ENCODE peak calls at places on chromosomes 12 and 14, in four cellular contexts. One of them, this sample, is unnamed.

GRCh38 chr14:104755621-104756020 is 2.7 kb downstream of the SIVA1 start:
- DNase-seq in GM10248: no peak
- DNase-seq in astrocyte of the cerebellum: no peak
- DNase-seq in neural progenitor cell: no peak
- DNase-seq in this sample: no peak

GRCh38 chr14:90536511-90537191 is 139.8 kb downstream of the CALM1 start:
- DNase-seq in GM10248: no peak
- DNase-seq in astrocyte of the cerebellum: no peak
- DNase-seq in neural progenitor cell: no peak
- DNase-seq in this sample: no peak

GRCh38 chr12:72272731-72273498 is 745 bp downstream of the TRHDE start:
- DNase-seq in GM10248: peak; percentile 22
- DNase-seq in astrocyte of the cerebellum: no peak
- DNase-seq in neural progenitor cell: peak; percentile 56
- DNase-seq in this sample: peak; percentile 68

GRCh38 chr14:43413094-43413493 is 1094.0 kb downstream of the FSCB start:
- DNase-seq in GM10248: no peak
- DNase-seq in astrocyte of the cerebellum: no peak
- DNase-seq in neural progenitor cell: no peak
- DNase-seq in this sample: no peak

GRCh38 chr14:94412671-94413638 is 24.6 kb upstream of the SERPINA1 start:
- DNase-seq in GM10248: no peak
- DNase-seq in astrocyte of the cerebellum: no peak
- DNase-seq in neural progenitor cell: no peak
- DNase-seq in this sample: no peak

GRCh38 chr14:100065942-100066574 is 836 bp downstream of the EVL start:
- DNase-seq in GM10248: peak; percentile 52
- DNase-seq in astrocyte of the cerebellum: no peak
- DNase-seq in neural progenitor cell: no peak
- DNase-seq in this sample: no peak

GRCh38 chr12:21925296-21925913 is 15.8 kb downstream of the ABCC9 start:
- DNase-seq in GM10248: no peak
- DNase-seq in astrocyte of the cerebellum: no peak
- DNase-seq in neural progenitor cell: no peak
- DNase-seq in this sample: no peak

GRCh38 chr12:100573499-100574261 is at the start of gene GAS2L3:
- DNase-seq in GM10248: peak; percentile 90
- DNase-seq in astrocyte of the cerebellum: peak; percentile 38
- DNase-seq in neural progenitor cell: peak; percentile 96
- DNase-seq in this sample: peak; percentile 89

GRCh38 chr14:23145794-23146422 is 26.9 kb upstream of the CEBPE start:
- DNase-seq in GM10248: no peak
- DNase-seq in astrocyte of the cerebellum: no peak
- DNase-seq in neural progenitor cell: no peak
- DNase-seq in this sample: no peak

GRCh38 chr14:26719514-26719913 is 121.7 kb upstream of the NOVA1 start:
- DNase-seq in GM10248: no peak
- DNase-seq in astrocyte of the cerebellum: no peak
- DNase-seq in neural progenitor cell: no peak
- DNase-seq in this sample: no peak

DNA sequence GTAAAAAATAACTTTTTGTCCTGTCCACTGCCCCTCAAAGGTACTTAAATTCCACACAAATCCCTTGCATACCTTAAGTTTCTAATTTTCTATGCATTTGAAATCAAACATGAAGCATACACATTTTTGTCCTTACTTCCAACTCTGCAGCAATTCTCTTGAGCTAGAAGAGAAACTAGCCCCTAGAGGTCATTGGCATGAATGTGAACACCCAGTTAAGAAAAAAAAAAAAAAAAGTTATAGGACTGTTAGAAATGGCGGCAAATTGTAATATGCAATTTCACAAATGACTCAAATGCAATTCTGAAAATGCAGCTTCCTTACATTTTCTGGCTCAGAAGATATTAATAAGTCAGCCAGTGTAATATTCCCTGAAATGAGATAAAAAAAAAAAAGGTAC is 4.6 kb upstream of the ESR2 start:
- DNase-seq in GM10248: no peak
- DNase-seq in astrocyte of the cerebellum: no peak
- DNase-seq in neural progenitor cell: no peak
- DNase-seq in this sample: no peak
- TF ChIP-seq CTCF in GM10248: no peak
- TF ChIP-seq CTCF in astrocyte of the cerebellum: no peak
- TF ChIP-seq CTCF in neural progenitor cell: no peak
- TF ChIP-seq CTCF in this sample: peak; percentile 52

GRCh38 chr12:46356655-46357437 is 15.7 kb downstream of the SLC38A2 start:
- DNase-seq in GM10248: no peak
- DNase-seq in astrocyte of the cerebellum: no peak
- DNase-seq in neural progenitor cell: no peak
- DNase-seq in this sample: no peak

GRCh38 chr12:46351138-46351537 is 21.4 kb downstream of the SLC38A2 start:
- DNase-seq in GM10248: no peak
- DNase-seq in astrocyte of the cerebellum: no peak
- DNase-seq in neural progenitor cell: no peak
- DNase-seq in this sample: no peak

GRCh38 chr12:46351861-46352595 is 20.5 kb downstream of the SLC38A2 start:
- DNase-seq in GM10248: no peak
- DNase-seq in astrocyte of the cerebellum: no peak
- DNase-seq in neural progenitor cell: no peak
- DNase-seq in this sample: no peak

GRCh38 chr12:46354799-46355194 is 17.8 kb downstream of the SLC38A2 start:
- DNase-seq in GM10248: no peak
- DNase-seq in astrocyte of the cerebellum: no peak
- DNase-seq in neural progenitor cell: no peak
- DNase-seq in this sample: no peak

DNA sequence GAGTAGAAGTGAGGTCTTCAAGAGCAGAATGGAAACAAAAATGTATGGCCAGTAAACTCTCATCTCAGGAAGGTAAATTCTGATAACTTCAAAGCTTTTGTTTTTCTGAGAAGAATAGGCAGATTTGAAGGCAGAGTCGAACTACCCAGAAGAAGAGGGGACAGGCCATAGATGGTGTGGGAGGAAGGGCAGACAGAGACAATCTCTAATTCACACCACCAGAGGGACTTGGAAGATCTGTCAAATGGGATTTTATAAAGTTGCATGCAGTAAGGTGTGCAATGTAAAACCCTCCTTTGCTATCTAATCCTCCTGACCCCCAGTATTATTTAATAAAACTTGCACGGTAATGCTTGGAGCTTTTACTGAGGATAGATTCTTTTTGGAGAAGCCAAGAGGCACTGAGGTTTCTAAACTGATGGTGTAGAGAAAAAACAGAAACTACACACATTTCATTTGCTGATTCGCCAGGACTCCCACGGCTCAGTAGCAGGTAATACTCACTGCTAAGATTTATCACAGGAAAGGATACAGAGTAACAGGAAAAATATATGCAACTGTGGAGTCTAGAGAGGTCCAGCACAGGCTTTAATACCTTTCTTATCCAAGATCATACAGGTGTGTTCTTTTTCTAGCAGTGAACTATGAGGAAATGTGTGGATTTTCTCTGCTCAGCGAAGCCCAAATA is 18.3 kb downstream of the SLC38A2 start:
- DNase-seq in GM10248: no peak
- DNase-seq in astrocyte of the cerebellum: no peak
- DNase-seq in neural progenitor cell: no peak
- DNase-seq in this sample: no peak
- TF ChIP-seq CTCF in GM10248: no peak
- TF ChIP-seq CTCF in astrocyte of the cerebellum: peak; percentile 15
- TF ChIP-seq CTCF in neural progenitor cell: peak; percentile 22
- TF ChIP-seq CTCF in this sample: no peak

DNA sequence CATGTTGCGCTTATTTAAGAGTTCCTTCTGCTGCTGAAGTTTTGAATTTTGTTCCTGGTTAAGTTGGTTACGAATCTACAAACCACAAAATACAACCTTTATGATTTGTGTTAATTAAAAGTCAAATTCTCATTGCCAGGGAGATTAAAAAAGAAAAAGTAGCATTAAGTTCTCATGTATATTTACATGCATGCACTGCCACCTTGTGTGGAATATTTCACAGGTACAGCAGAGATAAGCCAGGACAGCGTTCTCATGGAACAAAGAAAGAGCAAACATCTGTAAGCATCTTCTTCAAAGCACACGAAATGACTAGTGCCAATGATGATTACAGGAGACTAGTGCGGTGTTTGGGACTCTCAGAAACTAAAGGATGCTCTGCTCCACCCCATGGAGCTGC is 34.2 kb downstream of the ZFYVE21 start:
- DNase-seq in GM10248: no peak
- DNase-seq in astrocyte of the cerebellum: no peak
- DNase-seq in neural progenitor cell: no peak
- DNase-seq in this sample: no peak
- TF ChIP-seq CTCF in GM10248: no peak
- TF ChIP-seq CTCF in astrocyte of the cerebellum: peak; percentile 16
- TF ChIP-seq CTCF in neural progenitor cell: no peak
- TF ChIP-seq CTCF in this sample: no peak

GRCh38 chr12:47818701-47819543 is 781 bp downstream of the HDAC7 start:
- DNase-seq in GM10248: peak; percentile 69
- DNase-seq in astrocyte of the cerebellum: no peak
- DNase-seq in neural progenitor cell: peak; percentile 85
- DNase-seq in this sample: no peak
- TF ChIP-seq CTCF in GM10248: peak; percentile 58
- TF ChIP-seq CTCF in astrocyte of the cerebellum: peak; percentile 36
- TF ChIP-seq CTCF in neural progenitor cell: peak; percentile 56
- TF ChIP-seq CTCF in this sample: peak; percentile 34

GRCh38 chr12:98416845-98417244 is 98.5 kb upstream of the TMPO start:
- DNase-seq in GM10248: no peak
- DNase-seq in astrocyte of the cerebellum: no peak
- DNase-seq in neural progenitor cell: no peak
- DNase-seq in this sample: no peak
- TF ChIP-seq CTCF in GM10248: no peak
- TF ChIP-seq CTCF in astrocyte of the cerebellum: no peak
- TF ChIP-seq CTCF in neural progenitor cell: peak; percentile 29
- TF ChIP-seq CTCF in this sample: peak; percentile 56

GRCh38 chr12:103799504-103800251 is 41.4 kb downstream of the NT5DC3 start:
- DNase-seq in GM10248: no peak
- DNase-seq in astrocyte of the cerebellum: peak; percentile 81
- DNase-seq in neural progenitor cell: no peak
- DNase-seq in this sample: no peak

GRCh38 chr12:103801709-103802585 is 39.1 kb downstream of the NT5DC3 start:
- DNase-seq in GM10248: no peak
- DNase-seq in astrocyte of the cerebellum: no peak
- DNase-seq in neural progenitor cell: no peak
- DNase-seq in this sample: no peak

GRCh38 chr12:103803847-103804246 is 37.2 kb downstream of the NT5DC3 start:
- DNase-seq in GM10248: no peak
- DNase-seq in astrocyte of the cerebellum: no peak
- DNase-seq in neural progenitor cell: no peak
- DNase-seq in this sample: no peak

GRCh38 chr12:103800252-103800771 is 40.7 kb downstream of the NT5DC3 start:
- DNase-seq in GM10248: no peak
- DNase-seq in astrocyte of the cerebellum: peak; percentile 87
- DNase-seq in neural progenitor cell: no peak
- DNase-seq in this sample: no peak

GRCh38 chr12:103802586-103802886 is 38.5 kb downstream of the NT5DC3 start:
- DNase-seq in GM10248: no peak
- DNase-seq in astrocyte of the cerebellum: no peak
- DNase-seq in neural progenitor cell: no peak
- DNase-seq in this sample: no peak
- TF ChIP-seq CTCF in GM10248: no peak
- TF ChIP-seq CTCF in astrocyte of the cerebellum: no peak
- TF ChIP-seq CTCF in neural progenitor cell: no peak
- TF ChIP-seq CTCF in this sample: no peak

DNA sequence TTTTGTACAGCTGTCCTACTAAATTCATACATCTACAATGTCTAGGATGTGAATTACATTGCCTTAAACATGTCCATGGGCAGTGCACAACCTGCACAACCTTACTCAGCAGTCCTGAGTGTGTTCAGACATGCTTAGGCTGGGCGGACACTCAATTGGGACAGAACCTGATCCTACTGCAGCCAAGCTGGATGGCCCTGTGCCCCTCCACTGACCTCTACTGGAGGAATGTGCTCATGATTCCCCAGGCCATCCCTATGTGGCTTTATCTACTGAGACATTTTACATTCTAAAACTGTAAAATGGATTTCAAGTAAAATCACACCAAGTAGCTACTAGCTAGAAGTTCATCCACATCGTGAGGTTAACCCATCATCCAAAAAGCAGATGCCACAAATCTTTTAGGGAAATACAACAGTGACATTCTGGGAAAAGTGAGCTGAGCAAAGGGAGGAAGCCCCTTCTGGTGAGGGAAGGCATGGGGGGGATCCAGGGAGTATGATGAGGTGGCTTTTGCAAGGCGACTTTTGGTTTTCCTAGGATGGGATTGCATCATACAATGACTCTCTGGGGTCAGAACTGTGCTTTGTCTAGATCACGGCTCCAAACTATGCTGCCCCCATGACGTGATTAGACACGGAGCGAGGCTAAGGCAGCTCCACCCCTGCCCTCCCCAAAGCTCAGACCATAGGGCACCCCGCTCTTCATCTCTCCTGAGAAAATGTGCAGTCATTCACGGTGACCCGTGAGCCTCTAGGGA is 911.7 kb upstream of the TMEM132C start:
- DNase-seq in GM10248: no peak
- DNase-seq in astrocyte of the cerebellum: no peak
- DNase-seq in neural progenitor cell: peak; percentile 38
- DNase-seq in this sample: no peak
- TF ChIP-seq CTCF in GM10248: no peak
- TF ChIP-seq CTCF in astrocyte of the cerebellum: peak; percentile 66
- TF ChIP-seq CTCF in neural progenitor cell: peak; percentile 70
- TF ChIP-seq CTCF in this sample: peak; percentile 64

DNA sequence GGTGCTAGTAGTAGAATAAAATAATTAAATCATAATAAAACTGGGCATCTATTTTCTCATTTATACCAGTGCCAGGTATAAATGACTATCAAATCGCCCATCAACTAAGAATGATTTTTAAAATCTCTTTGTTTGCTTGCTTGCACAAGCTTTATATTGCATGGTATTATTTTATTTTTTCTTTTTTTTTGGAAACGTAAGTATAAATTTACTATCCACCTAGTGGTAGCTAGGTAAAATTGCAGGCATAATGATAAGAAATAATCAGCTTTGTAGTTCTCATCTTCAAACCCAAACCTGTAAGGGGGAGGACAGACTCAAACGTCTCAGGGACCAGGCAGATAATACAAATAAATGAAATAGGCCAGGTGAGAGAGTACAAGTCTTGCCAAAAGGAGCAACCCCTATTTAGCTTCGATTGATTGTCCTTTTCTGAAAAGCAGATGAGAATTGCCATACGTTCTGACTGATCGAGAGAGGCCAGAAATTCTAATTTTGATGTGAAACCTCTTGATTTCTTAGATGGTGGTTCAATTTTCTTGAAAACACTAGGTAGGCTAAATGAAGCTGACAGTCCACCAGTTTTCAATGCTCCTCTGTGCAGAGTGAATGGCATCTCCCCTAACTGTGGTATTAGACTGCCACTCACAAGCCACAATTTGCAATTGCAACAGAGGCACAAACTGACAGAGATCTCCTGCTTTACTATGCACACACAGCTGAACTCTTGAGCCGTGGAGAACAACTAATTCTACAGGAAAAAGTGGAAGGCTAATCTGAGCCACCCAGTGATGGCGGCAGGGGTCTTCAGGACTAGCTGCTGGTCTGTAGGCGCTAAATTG is 189.3 kb downstream of the DACT1 start:
- DNase-seq in GM10248: no peak
- DNase-seq in astrocyte of the cerebellum: no peak
- DNase-seq in neural progenitor cell: no peak
- DNase-seq in this sample: no peak
- TF ChIP-seq CTCF in GM10248: no peak
- TF ChIP-seq CTCF in astrocyte of the cerebellum: peak; percentile 17
- TF ChIP-seq CTCF in neural progenitor cell: peak; percentile 56
- TF ChIP-seq CTCF in this sample: peak; percentile 76

GRCh38 chr12:120771097-120771496 is 45.5 kb downstream of the ACADS start:
- DNase-seq in GM10248: no peak
- DNase-seq in astrocyte of the cerebellum: no peak
- DNase-seq in neural progenitor cell: peak; percentile 79
- DNase-seq in this sample: no peak

GRCh38 chr12:120774169-120774916 is 48.7 kb downstream of the ACADS start:
- DNase-seq in GM10248: no peak
- DNase-seq in astrocyte of the cerebellum: no peak
- DNase-seq in neural progenitor cell: no peak
- DNase-seq in this sample: no peak

GRCh38 chr12:120775862-120776552 is 50.4 kb downstream of the ACADS start:
- DNase-seq in GM10248: no peak
- DNase-seq in astrocyte of the cerebellum: no peak
- DNase-seq in neural progenitor cell: no peak
- DNase-seq in this sample: no peak
- TF ChIP-seq CTCF in GM10248: no peak
- TF ChIP-seq CTCF in astrocyte of the cerebellum: peak; percentile 22
- TF ChIP-seq CTCF in neural progenitor cell: peak; percentile 22
- TF ChIP-seq CTCF in this sample: peak; percentile 69